ENCODE peak calls at places on chromosome 1, in four cellular contexts. F is HCT116, R is esophagus squamous epithelium, Y is heart left ventricle. J is an unnamed sample.

GRCh38 chr1:220113136-220113695 is 19.3 kb downstream of the IARS2 start:
- DNase-seq in R (no peak), Y (no peak), F (no peak), J (no peak)

GRCh38 chr1:197725044-197725443 is 50.2 kb downstream of the DENND1B start:
- DNase-seq in F (peak), R (no peak), Y (no peak), J (no peak)

GRCh38 chr1:181152892-181153633 is 64.6 kb downstream of the IER5 start:
- DNase-seq in R (no peak), F (no peak), Y (peak), J (peak)

GRCh38 chr1:22790232-22791008 is 79.8 kb downstream of the EPHB2 start:
- DNase-seq in F (no peak), R (no peak), Y (peak), J (no peak)

GRCh38 chr1:19260211-19261138 is 8.9 kb downstream of the MRTO4 start:
- DNase-seq in F (no peak), Y (no peak), R (no peak), J (no peak)

GRCh38 chr1:114154963-114155322 is 1.3 kb upstream of the SYT6 start:
- DNase-seq in R (no peak), Y (no peak), F (no peak), J (no peak)

GRCh38 chr1:40763742-40764532 is 19.6 kb upstream of the KCNQ4 start:
- DNase-seq in F (no peak), Y (no peak), R (no peak), J (no peak)

GRCh38 chr1:200535605-200536004 is 84.9 kb downstream of the KIF14 start:
- DNase-seq in Y (no peak), F (peak), R (no peak), J (peak)

GRCh38 chr1:34199927-34200326 is 23.2 kb downstream of the C1orf94 start:
- DNase-seq in F (peak), R (no peak), Y (no peak), J (no peak)

GRCh38 chr1:47210666-47211065 is 20.8 kb upstream of the PDZK1IP1 start:
- DNase-seq in F (no peak), R (no peak), Y (no peak), J (no peak)

GRCh38 chr1:170530972-170531757 is 801 bp upstream of the GORAB start:
- DNase-seq in F (no peak), R (no peak), Y (peak), J (peak)

GRCh38 chr1:167460836-167461235 is 57.5 kb downstream of the CD247 start:
- DNase-seq in F (no peak), R (no peak), Y (no peak), J (no peak)

GRCh38 chr1:200258447-200259375 is 151.1 kb downstream of the ZNF281 start:
- DNase-seq in Y (no peak), F (peak), R (no peak), J (no peak)

GRCh38 chr1:94528271-94528670 is 13.3 kb downstream of the F3 start:
- DNase-seq in R (no peak), Y (no peak), F (no peak), J (no peak)

GRCh38 chr1:92486251-92487077 is at the start of gene GFI1:
- DNase-seq in Y (peak), R (no peak), F (no peak), J (peak)

GRCh38 chr1:58041621-58042020 is 504.9 kb downstream of the OMA1 start:
- DNase-seq in R (no peak), F (no peak), Y (no peak), J (no peak)

GRCh38 chr1:20150326-20150705 is 11.2 kb downstream of the PLA2G2F start:
- DNase-seq in F (no peak), Y (no peak), R (no peak), J (no peak)

GRCh38 chr1:170271430-170271829 is 125.7 kb downstream of the NTMT2 start:
- DNase-seq in F (no peak), R (no peak), Y (no peak), J (no peak)

GRCh38 chr1:980602-981395 is 1.1 kb downstream of the PERM1 start:
- DNase-seq in F (no peak), R (no peak), Y (peak), J (no peak)

GRCh38 chr1:155134858-155135415 is 715 bp upstream of the SLC50A1 start:
- DNase-seq in F (peak), Y (peak), R (peak), J (peak)

GRCh38 chr1:67542747-67543146 is 112.5 kb upstream of the SERBP1 start:
- DNase-seq in F (no peak), R (no peak), Y (no peak), J (no peak)

GRCh38 chr1:20365421-20366075 is 74.9 kb downstream of the VWA5B1 start:
- DNase-seq in R (no peak), Y (no peak), F (no peak), J (no peak)

GRCh38 chr1:100132566-100133477 is at the start of the genes SASS6 and TRMT13:
- DNase-seq in R (peak), F (peak), Y (peak), J (peak)

GRCh38 chr1:23558872-23559135 is 497 bp downstream of the ID3 start:
- DNase-seq in Y (no peak), F (no peak), R (no peak), J (no peak)

GRCh38 chr1:115954684-115955083 is 21.6 kb upstream of the SLC22A15 start:
- DNase-seq in F (no peak), R (no peak), Y (no peak), J (no peak)

GRCh38 chr1:183477986-183478781 is 5.9 kb downstream of the SMG7 start:
- DNase-seq in F (no peak), Y (no peak), R (no peak), J (no peak)

GRCh38 chr1:168465942-168466702 is 77.7 kb downstream of the XCL2 start:
- DNase-seq in Y (peak), R (no peak), F (no peak), J (peak)

GRCh38 chr1:184163674-184164470 is 112.3 kb downstream of the TSEN15 start:
- DNase-seq in F (no peak), R (no peak), Y (peak), J (no peak)

GRCh38 chr1:82538876-82539275 is 738.1 kb downstream of the ADGRL2 start:
- DNase-seq in Y (no peak), R (no peak), F (no peak), J (no peak)

GRCh38 chr1:48048980-48049379 is 51.8 kb upstream of the TRABD2B start:
- DNase-seq in F (no peak), Y (peak), R (no peak), J (no peak)

GRCh38 chr1:81799939-81800740 is 594 bp upstream of the ADGRL2 start:
- DNase-seq in R (no peak), Y (peak), F (no peak), J (peak)

GRCh38 chr1:54996869-54997710 is 1.6 kb upstream of the BSND start:
- DNase-seq in F (no peak), Y (no peak), R (no peak), J (peak)

GRCh38 chr1:79355073-79355472 is 348.5 kb upstream of the ADGRL4 start:
- DNase-seq in F (no peak), R (no peak), Y (no peak), J (no peak)

GRCh38 chr1:85307987-85308836 is 31.8 kb upstream of the BCL10 start:
- DNase-seq in R (no peak), Y (peak), F (peak), J (peak)

GRCh38 chr1:198830397-198830796 is 191.6 kb downstream of the PTPRC start:
- DNase-seq in F (no peak), Y (no peak), R (no peak), J (no peak)

GRCh38 chr1:185595835-185596667 is 138.1 kb upstream of the HMCN1 start:
- DNase-seq in R (no peak), F (peak), Y (peak), J (peak)

GRCh38 chr1:189597083-189597482 is 880.6 kb downstream of the BRINP3 start:
- DNase-seq in F (no peak), R (no peak), Y (no peak), J (no peak)

GRCh38 chr1:32716312-32717126 is 13.9 kb upstream of the SYNC start:
- DNase-seq in F (peak), R (no peak), Y (peak), J (peak)

GRCh38 chr1:116376734-116377096 is 3.7 kb downstream of the ATP1A1 start:
- DNase-seq in F (no peak), Y (no peak), R (no peak), J (no peak)

DNA sequence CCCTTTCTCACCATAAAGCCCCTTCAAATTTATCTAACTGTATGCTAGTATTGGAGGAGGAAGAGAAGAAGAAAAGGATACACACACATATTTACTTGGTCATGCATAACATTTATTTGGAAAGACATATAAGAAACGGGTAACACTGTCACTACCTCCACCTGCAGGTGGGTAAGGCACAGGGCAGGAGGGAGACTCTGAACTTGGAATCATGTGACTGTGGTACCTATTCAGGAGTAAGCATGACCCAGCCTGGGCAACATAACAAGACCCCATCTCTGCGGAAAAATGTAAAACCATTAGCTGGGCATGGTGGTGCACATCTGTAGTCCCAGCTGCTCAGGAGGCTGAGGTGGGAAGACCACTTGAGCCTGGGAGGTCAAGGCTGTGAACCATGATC is 1.4 kb upstream of the PADI6 start:
- DNase-seq in Y (no peak), F (peak), R (no peak), J (no peak)
- TF ChIP-seq CTCF in Y (no peak), F (peak), R (no peak), J (no peak)

GRCh38 chr1:4306559-4307467 is 347.6 kb upstream of the AJAP1 start:
- DNase-seq in F (no peak), Y (no peak), R (no peak), J (no peak)
- H3K27ac ChIP-seq in F (no peak), Y (no peak), R (no peak), J (no peak)

DNA sequence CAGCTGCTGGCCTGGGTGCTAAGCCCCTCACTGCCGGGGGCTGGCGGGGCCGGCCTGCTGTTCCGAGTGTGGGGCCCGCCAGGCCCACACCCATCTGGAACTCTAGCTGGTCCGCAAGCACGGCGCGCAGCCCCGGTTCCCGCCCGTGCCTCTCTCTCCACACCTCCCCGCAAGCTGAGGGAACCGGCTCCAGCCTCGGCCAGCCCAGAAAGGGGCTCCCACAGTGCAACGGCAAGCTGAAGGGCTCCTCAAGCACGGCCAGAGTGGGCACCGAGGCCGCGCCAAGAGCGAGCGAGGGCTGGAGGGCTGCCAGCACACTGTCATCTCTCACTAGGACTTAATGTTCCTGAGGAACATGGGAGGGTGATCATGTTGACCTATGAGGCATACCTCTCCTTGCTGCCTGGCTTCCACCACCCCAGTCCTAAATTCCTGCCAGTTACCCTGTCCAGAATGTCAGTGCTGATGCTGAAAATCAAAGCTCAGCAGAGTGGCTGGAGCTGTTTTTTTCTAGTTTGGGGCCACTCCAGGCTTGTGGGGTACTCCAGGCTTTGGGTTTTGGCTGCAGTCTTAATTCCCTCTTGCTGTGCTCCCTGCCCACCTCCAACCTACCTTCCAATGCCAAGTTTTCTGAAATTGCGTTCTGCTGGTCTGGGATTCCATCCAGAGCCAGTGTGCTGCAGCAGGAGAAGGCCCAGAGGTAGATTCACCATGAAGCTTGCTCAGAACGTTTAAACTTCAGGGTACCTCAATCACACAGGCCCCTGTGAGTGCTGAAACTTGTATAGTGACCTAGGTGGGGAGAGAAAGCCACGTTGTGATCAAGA is 44.2 kb upstream of the LPGAT1 start:
- DNase-seq in F (no peak), Y (no peak), R (no peak), J (no peak)
- TF ChIP-seq POLR2A in F (no peak), Y (no peak), R (no peak), J (no peak)

DNA sequence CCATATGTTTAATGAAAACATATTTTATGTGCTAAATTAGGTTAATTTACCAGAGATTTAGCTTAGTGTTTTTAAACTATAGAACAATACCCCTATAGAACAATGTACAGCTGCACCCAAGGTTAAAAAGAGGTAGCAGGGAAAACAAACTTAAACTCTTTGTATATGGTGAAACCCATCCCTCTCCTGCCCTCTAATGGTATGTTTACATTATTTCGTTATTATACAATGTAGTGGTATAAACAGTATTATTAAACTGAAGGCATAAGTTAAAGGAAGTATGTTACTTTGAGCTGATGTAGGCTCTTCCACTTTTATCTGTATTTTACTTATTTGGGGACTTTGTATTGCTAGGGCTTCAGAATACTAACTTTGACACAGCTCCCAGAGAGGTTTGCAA is 16.7 kb upstream of the ZYG11A start:
- DNase-seq in Y (no peak), R (no peak), F (no peak), J (no peak)
- TF ChIP-seq CTCF in Y (no peak), R (no peak), F (peak), J (no peak)

DNA sequence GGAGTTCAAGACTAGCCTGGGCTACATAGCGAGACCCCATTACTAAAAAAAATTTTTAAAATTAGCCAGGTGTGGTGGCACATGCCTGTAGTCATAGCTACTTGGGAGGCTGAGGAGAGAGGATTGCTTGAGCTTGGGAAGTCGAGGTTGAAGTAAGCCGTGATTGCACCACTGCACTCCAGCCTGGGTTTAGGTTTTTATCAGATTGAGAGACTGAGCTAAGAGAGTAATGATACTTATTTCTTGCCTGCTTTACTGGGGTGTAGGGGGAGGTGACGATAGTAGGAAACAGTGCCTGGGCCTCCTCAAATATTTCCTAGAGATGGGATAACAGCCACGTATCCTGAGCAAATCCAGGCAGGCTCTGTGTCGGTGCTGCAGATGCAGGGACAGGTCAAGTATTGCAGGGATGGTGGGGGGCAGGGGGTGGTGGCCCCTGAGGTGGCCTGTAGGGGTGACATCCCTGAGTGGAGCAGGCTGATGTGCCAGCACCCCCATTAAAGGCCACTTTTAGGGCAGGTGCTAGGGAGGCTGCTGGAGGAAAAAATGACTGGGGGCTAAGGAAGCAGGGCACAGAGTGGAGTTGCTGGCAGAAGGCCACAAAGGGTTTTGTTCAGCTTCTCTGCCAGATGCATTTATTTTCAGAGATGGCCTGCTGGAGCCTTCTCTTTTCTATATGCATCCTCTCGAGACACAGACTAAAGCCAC is 130.5 kb downstream of the RHOU start:
- DNase-seq in Y (no peak), F (no peak), R (no peak), J (no peak)
- H3K27ac ChIP-seq in Y (no peak), F (no peak), R (no peak), J (no peak)

GRCh38 chr1:161216945-161217712 is 2.0 kb downstream of the FCER1G start:
- DNase-seq in Y (no peak), F (no peak), R (no peak), J (no peak)

GRCh38 chr1:161219078-161219892 is 4.1 kb downstream of the APOA2 start:
- DNase-seq in R (no peak), Y (no peak), F (no peak), J (no peak)

GRCh38 chr1:161217831-161218230 is 2.7 kb downstream of the FCER1G start:
- DNase-seq in R (no peak), Y (no peak), F (no peak), J (no peak)

GRCh38 chr1:161220002-161220401 is 3.4 kb downstream of the APOA2 start:
- DNase-seq in F (no peak), Y (no peak), R (no peak), J (no peak)

GRCh38 chr1:161218301-161219077 is 3.4 kb downstream of the FCER1G start:
- DNase-seq in Y (no peak), F (no peak), R (no peak), J (no peak)
- TF ChIP-seq POLR2A in Y (no peak), F (no peak), R (no peak), J (no peak)